ENCODE peak calls at places on chromosome 1, in four cellular contexts. V is SJSA1, H is Panc1, A is heart right ventricle. X is an unnamed sample.

GRCh38 chr1:210292276-210292851 is 36.3 kb upstream of the HHAT start:
- DNase-seq in V (no peak), H (no peak), A (peak; percentile 69), X (peak; percentile 72)

GRCh38 chr1:54543729-54544496 is 4.1 kb upstream of the ACOT11 start:
- DNase-seq in V (peak; percentile 42), H (no peak), A (no peak), X (no peak)

GRCh38 chr1:169091480-169091941 is 15.0 kb upstream of the ATP1B1 start:
- DNase-seq in V (no peak), H (no peak), A (no peak), X (no peak)

GRCh38 chr1:220298470-220298869 is 26.2 kb upstream of the RAB3GAP2 start:
- DNase-seq in V (no peak), H (no peak), A (no peak), X (no peak)

GRCh38 chr1:115507256-115507589 is 134.5 kb upstream of the VANGL1 start:
- DNase-seq in V (no peak), H (no peak), A (no peak), X (no peak)

GRCh38 chr1:202578001-202578500 is 132.2 kb downstream of the SYT2 start:
- DNase-seq in V (no peak), H (no peak), A (no peak), X (no peak)

GRCh38 chr1:37561794-37562132 is 5.0 kb downstream of the DNALI1 start:
- DNase-seq in V (peak; percentile 54), H (no peak), A (no peak), X (no peak)

GRCh38 chr1:79614762-79615161 is 608.2 kb upstream of the ADGRL4 start:
- DNase-seq in V (no peak), H (no peak), A (no peak), X (no peak)

GRCh38 chr1:247376659-247377058 is 39.3 kb upstream of the NLRP3 start:
- DNase-seq in V (no peak), H (no peak), A (no peak), X (no peak)

GRCh38 chr1:64038965-64039926 is 164.2 kb upstream of the UBE2U start:
- DNase-seq in V (peak; percentile 84), H (peak; percentile 92), A (no peak), X (no peak)

GRCh38 chr1:3607703-3608065 is 3.6 kb downstream of the MEGF6 start:
- DNase-seq in V (no peak), H (no peak), A (no peak), X (no peak)

GRCh38 chr1:230868736-230869385 is 540 bp upstream of the C1orf198 start:
- DNase-seq in V (peak; percentile 71), H (no peak), A (no peak), X (peak; percentile 50)

GRCh38 chr1:200916681-200917080 is 22.0 kb downstream of the INAVA start:
- DNase-seq in V (no peak), H (no peak), A (no peak), X (no peak)

GRCh38 chr1:76035053-76035452 is 39.5 kb upstream of the ST6GALNAC3 start:
- DNase-seq in V (no peak), H (no peak), A (no peak), X (no peak)

GRCh38 chr1:39113109-39113743 is 87.1 kb downstream of the NDUFS5 start:
- DNase-seq in V (no peak), H (no peak), A (no peak), X (no peak)

GRCh38 chr1:107976431-107977215 is 11.6 kb upstream of the VAV3 start:
- DNase-seq in V (no peak), H (no peak), A (no peak), X (no peak)

GRCh38 chr1:177354247-177354646 is 183.5 kb downstream of the BRINP2 start:
- DNase-seq in V (no peak), H (no peak), A (no peak), X (no peak)

GRCh38 chr1:197485790-197486189 is 217.7 kb downstream of the CRB1 start:
- DNase-seq in V (no peak), H (no peak), A (no peak), X (peak; percentile 54)

GRCh38 chr1:53899206-53899628 is 5.2 kb downstream of the DIO1 start:
- DNase-seq in V (no peak), H (no peak), A (peak; percentile 20), X (no peak)

GRCh38 chr1:212959266-212960220 is 9.2 kb downstream of the VASH2 start:
- DNase-seq in V (no peak), H (no peak), A (no peak), X (no peak)

GRCh38 chr1:3193811-3194210 is 124.8 kb downstream of the PRDM16 start:
- DNase-seq in V (no peak), H (no peak), A (no peak), X (no peak)

GRCh38 chr1:41328011-41328615 is 33.1 kb upstream of the FOXO6 start:
- DNase-seq in V (no peak), H (no peak), A (no peak), X (no peak)

GRCh38 chr1:101239095-101240040 is 2.5 kb downstream of the S1PR1 start:
- DNase-seq in V (peak; percentile 84), H (no peak), A (no peak), X (no peak)

GRCh38 chr1:169049258-169049936 is 57.1 kb upstream of the ATP1B1 start:
- DNase-seq in V (no peak), H (no peak), A (no peak), X (no peak)

GRCh38 chr1:235553063-235553675 is 48.9 kb upstream of the B3GALNT2 start:
- DNase-seq in V (no peak), H (no peak), A (no peak), X (no peak)

GRCh38 chr1:24786191-24786590 is 40.9 kb downstream of the CLIC4 start:
- DNase-seq in V (no peak), H (no peak), A (no peak), X (no peak)

GRCh38 chr1:187203257-187203656 is 374.5 kb downstream of the PLA2G4A start:
- DNase-seq in V (no peak), H (no peak), A (no peak), X (no peak)

GRCh38 chr1:167964646-167965045 is 27.8 kb upstream of the MPC2 start:
- DNase-seq in V (no peak), H (no peak), A (no peak), X (no peak)

GRCh38 chr1:53286950-53287349 is 40.9 kb downstream of the LRP8 start:
- DNase-seq in V (no peak), H (no peak), A (no peak), X (no peak)

GRCh38 chr1:33146038-33146437 is 35.8 kb downstream of the TRIM62 start:
- DNase-seq in V (no peak), H (no peak), A (no peak), X (no peak)

GRCh38 chr1:236689713-236690569 is 3.6 kb downstream of the ACTN2 start:
- DNase-seq in V (no peak), H (no peak), A (no peak), X (no peak)

GRCh38 chr1:67590329-67590728 is 94.7 kb upstream of the GADD45A start:
- DNase-seq in V (no peak), H (no peak), A (no peak), X (no peak)

GRCh38 chr1:87335175-87335992 is 6.7 kb downstream of the LMO4 start:
- DNase-seq in V (peak; percentile 76), H (no peak), A (peak; percentile 80), X (peak; percentile 33)

GRCh38 chr1:87336623-87337067 is 8.0 kb downstream of the LMO4 start:
- DNase-seq in V (no peak), H (no peak), A (no peak), X (no peak)

GRCh38 chr1:87331319-87332269 is 2.9 kb downstream of the LMO4 start:
- DNase-seq in V (peak; percentile 74), H (no peak), A (peak; percentile 88), X (peak; percentile 65)

GRCh38 chr1:87333692-87334347 is 5.1 kb downstream of the LMO4 start:
- DNase-seq in V (no peak), H (no peak), A (no peak), X (no peak)

GRCh38 chr1:87334351-87335174 is 5.9 kb downstream of the LMO4 start:
- DNase-seq in V (peak; percentile 42), H (no peak), A (peak; percentile 19), X (no peak)
- H3K27ac ChIP-seq in V (peak overlapping the region; percentile 79), H (peak overlapping the region; percentile 73), A (peak overlapping the region; percentile 89), X (peak overlapping the region; percentile 89)

GRCh38 chr1:2050482-2050792 is 226 bp downstream of the PRKCZ start:
- DNase-seq in V (no peak), H (no peak), A (no peak), X (no peak)
- H3K4me3 ChIP-seq in V (no peak overlapping the region), H (peak overlapping the region; percentile 63), A (peak overlapping the region; percentile 58), X (peak overlapping the region; percentile 27)

GRCh38 chr1:228275154-228275434 is 67.2 kb downstream of the OBSCN start:
- DNase-seq in V (no peak), H (no peak), A (no peak), X (no peak)
- H3K27ac ChIP-seq in V (no peak overlapping the region), H (no peak overlapping the region), A (peak overlapping the region; percentile 79), X (peak overlapping the region; percentile 87)

DNA sequence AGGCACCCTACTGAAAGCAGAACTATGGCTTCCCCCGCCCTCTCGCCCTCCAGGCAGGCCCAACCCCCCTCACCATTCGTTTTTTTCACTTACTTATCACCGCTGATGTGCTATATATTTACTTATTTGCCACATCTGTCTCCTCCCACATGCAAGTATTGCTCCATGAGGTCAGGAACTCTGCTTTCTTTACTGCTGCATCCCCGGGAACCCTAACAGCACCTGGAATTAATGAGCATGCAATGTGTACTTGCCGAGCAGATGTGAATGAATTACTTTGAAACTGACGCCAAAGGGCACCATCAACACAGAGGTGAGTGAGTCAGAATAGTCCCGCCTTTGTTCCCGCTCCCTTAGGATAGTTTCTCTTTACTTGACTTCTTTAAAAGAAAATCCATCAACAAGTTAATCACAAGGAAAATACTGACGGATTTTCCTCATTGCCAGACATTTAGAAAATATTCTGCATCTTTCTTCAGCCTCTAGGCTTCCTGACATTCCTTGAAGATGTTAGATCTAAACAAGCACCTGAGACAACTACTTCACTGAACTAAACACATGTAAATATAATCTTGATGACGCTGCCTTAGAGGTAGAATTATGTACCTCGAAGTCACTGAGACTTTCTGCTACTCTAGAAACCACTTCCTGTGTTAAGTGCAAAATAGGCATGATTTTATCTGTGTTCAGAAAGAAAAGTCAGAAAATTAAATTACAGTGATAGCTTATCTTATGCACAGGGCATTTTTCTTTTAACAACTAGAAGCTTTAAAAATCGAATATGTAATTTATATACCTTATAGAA is 17.5 kb upstream of the RAB4A start:
- DNase-seq in V (no peak), H (no peak), A (no peak), X (peak; percentile 45)
- H3K4me3 ChIP-seq in V (no peak overlapping the region), H (no peak overlapping the region), A (no peak overlapping the region), X (no peak overlapping the region)

GRCh38 chr1:94319319-94320180 is 82.2 kb upstream of the ARHGAP29 start:
- DNase-seq in V (no peak), H (no peak), A (no peak), X (no peak)
- H3K27ac ChIP-seq in V (peak overlapping the region; percentile 3), H (peak overlapping the region; percentile 100), A (peak overlapping the region; percentile 45), X (no peak overlapping the region)

DNA sequence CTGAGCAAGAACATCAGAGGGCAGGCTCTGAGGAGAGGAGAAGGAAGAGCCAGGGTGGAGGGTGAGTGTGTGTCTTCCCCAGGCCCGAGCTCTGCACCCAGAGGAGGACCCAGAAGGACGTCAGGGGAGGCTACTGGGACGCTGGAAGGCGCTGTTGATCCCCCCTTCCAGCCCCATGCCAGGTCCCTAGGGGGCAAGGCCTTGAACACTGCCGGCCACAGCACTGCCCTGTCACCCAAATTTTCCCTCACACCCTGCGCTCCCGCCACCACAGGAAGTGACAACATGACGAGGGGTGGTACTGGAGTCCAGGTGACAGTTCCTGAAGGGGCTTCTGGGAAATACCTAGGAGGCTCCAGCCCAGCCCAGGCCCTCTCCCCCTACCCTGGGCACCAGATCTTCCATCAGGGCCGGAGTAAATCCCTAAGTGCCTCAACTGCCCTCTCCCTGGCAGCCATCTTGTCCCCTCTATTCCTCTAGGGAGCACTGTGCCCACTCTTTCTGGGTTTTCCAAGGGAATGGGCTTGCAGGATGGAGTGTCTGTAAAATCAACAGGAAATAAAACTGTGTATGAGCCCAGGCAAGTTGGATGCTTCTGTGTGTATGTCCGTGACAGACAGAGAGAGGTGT is 17.1 kb downstream of the BCAN start:
- DNase-seq in V (no peak), H (no peak), A (no peak), X (no peak)
- H3K4me3 ChIP-seq in V (no peak overlapping the region), H (no peak overlapping the region), A (no peak overlapping the region), X (no peak overlapping the region)

X was measured in breast epithelium.